ENCODE peak calls at places on chromosomes 1 and 21, in eight cellular contexts. Q is K562, W is prostate gland, N is tibial nerve, U is HCT116, S is lower leg skin, V is uterus, C is NB4. L is an unnamed sample.

GRCh38 chr1:31834501-31834900 is 18.7 kb upstream of the SPOCD1 start:
- DNase-seq in W (no peak), V (no peak), S (no peak), C (no peak), U (no peak), N (no peak), Q (peak), L (no peak)

GRCh38 chr1:221137668-221138067 is 258.4 kb downstream of the HLX start:
- DNase-seq in W (no peak), N (no peak), U (no peak), C (no peak), S (no peak), V (no peak), Q (no peak), L (no peak)

GRCh38 chr1:117669572-117669971 is 63.7 kb downstream of the TENT5C start:
- DNase-seq in W (no peak), S (no peak), N (no peak), V (no peak), U (no peak), C (no peak), Q (no peak), L (no peak)

GRCh38 chr1:40711465-40712404 is 20.2 kb downstream of the NFYC start:
- DNase-seq in Q (peak), S (peak), V (no peak), C (no peak), W (peak), U (no peak), N (no peak), L (peak)

GRCh38 chr1:4227986-4228385 is 327.9 kb upstream of the C1orf174 start:
- DNase-seq in U (peak), C (no peak), N (no peak), S (no peak), W (no peak), V (no peak), Q (peak), L (no peak)

GRCh38 chr1:110620250-110620615 is 14.1 kb upstream of the KCNA2 start:
- DNase-seq in S (no peak), U (no peak), N (no peak), W (no peak), C (no peak), V (no peak), Q (no peak), L (no peak)

GRCh38 chr1:28601696-28602095 is 9.6 kb downstream of the RAB42 start:
- DNase-seq in U (peak), S (no peak), Q (no peak), V (no peak), N (no peak), W (no peak), C (no peak), L (peak)

GRCh38 chr1:47848985-47849610 is 148.1 kb downstream of the TRABD2B start:
- DNase-seq in N (no peak), C (no peak), U (no peak), V (no peak), S (no peak), W (no peak), Q (no peak), L (no peak)

GRCh38 chr21:32770514-32771133 is 931 bp downstream of the PAXBP1 start:
- DNase-seq in W (peak), S (no peak), N (no peak), Q (no peak), C (no peak), U (no peak), V (no peak), L (no peak)

GRCh38 chr1:157523774-157524501 is 28.4 kb downstream of the FCRL5 start:
- DNase-seq in V (no peak), S (no peak), Q (no peak), N (no peak), C (no peak), U (no peak), W (no peak), L (no peak)

GRCh38 chr1:21232044-21232443 is 55.3 kb upstream of the EIF4G3 start:
- DNase-seq in W (peak), U (peak), V (peak), Q (peak), C (peak), N (no peak), S (peak), L (no peak)

GRCh38 chr1:27341525-27342252 is at the start of gene SYTL1:
- DNase-seq in C (peak), S (no peak), V (no peak), N (no peak), Q (peak), U (peak), W (peak), L (no peak)

GRCh38 chr1:48576565-48576964 is 104.6 kb upstream of the SPATA6 start:
- DNase-seq in N (no peak), S (no peak), C (no peak), V (no peak), Q (no peak), W (no peak), U (no peak), L (no peak)

GRCh38 chr1:172874950-172875349 is 175.8 kb downstream of the TNFSF18 start:
- DNase-seq in U (no peak), Q (no peak), C (no peak), W (no peak), N (no peak), S (no peak), V (no peak), L (no peak)

GRCh38 chr1:107698161-107698560 is 266.8 kb downstream of the VAV3 start:
- DNase-seq in N (no peak), W (no peak), Q (no peak), C (no peak), S (no peak), V (no peak), U (no peak), L (no peak)

GRCh38 chr1:235513495-235514366 is 9.5 kb upstream of the B3GALNT2 start:
- DNase-seq in N (no peak), U (peak), W (peak), S (peak), Q (peak), V (peak), C (peak), L (peak)

GRCh38 chr1:181128592-181129497 is 40.3 kb downstream of the IER5 start:
- DNase-seq in W (no peak), U (no peak), C (peak), S (no peak), N (no peak), V (no peak), Q (peak), L (no peak)

GRCh38 chr1:30684259-30684658 is 39.1 kb downstream of the MATN1 start:
- DNase-seq in N (no peak), S (no peak), U (no peak), V (peak), C (no peak), Q (no peak), W (no peak), L (no peak)

GRCh38 chr1:193013005-193013404 is 46.2 kb downstream of the UCHL5 start:
- DNase-seq in U (no peak), C (peak), Q (no peak), N (no peak), V (no peak), S (no peak), W (no peak), L (no peak)

GRCh38 chr1:208682664-208683013 is 438.5 kb upstream of the PLXNA2 start:
- DNase-seq in U (no peak), V (no peak), W (no peak), Q (no peak), S (no peak), N (no peak), C (no peak), L (no peak)

GRCh38 chr1:53378061-53378460 is 50.2 kb upstream of the LRP8 start:
- DNase-seq in C (no peak), N (no peak), U (no peak), V (peak), S (no peak), W (no peak), Q (no peak), L (no peak)

GRCh38 chr1:8478566-8478965 is 160.7 kb downstream of the SLC45A1 start:
- DNase-seq in U (no peak), V (no peak), C (no peak), S (no peak), Q (no peak), W (no peak), N (no peak), L (no peak)

GRCh38 chr1:68197891-68198290 is 34.4 kb downstream of the WLS start:
- DNase-seq in C (no peak), U (peak), V (no peak), S (no peak), Q (no peak), W (peak), N (no peak), L (no peak)

GRCh38 chr1:81323862-81324261 is 476.9 kb upstream of the ADGRL2 start:
- DNase-seq in Q (no peak), C (no peak), W (no peak), V (no peak), U (no peak), N (no peak), S (no peak), L (no peak)

GRCh38 chr1:20359451-20360330 is 69.0 kb downstream of the VWA5B1 start:
- DNase-seq in V (no peak), W (no peak), N (no peak), C (no peak), S (no peak), Q (no peak), U (peak), L (no peak)

GRCh38 chr1:111911036-111911435 is 78.4 kb downstream of the KCND3 start:
- DNase-seq in U (no peak), W (no peak), Q (no peak), N (no peak), C (no peak), V (no peak), S (no peak), L (no peak)

GRCh38 chr21:37712204-37712934 is 203.9 kb downstream of the KCNJ6 start:
- DNase-seq in C (peak), V (no peak), U (peak), Q (peak), W (peak), N (peak), S (peak), L (peak)

GRCh38 chr1:58397187-58397820 is 149.2 kb downstream of the OMA1 start:
- DNase-seq in Q (no peak), N (no peak), W (no peak), V (no peak), U (no peak), C (no peak), S (no peak), L (no peak)

GRCh38 chr1:68442006-68442405 is 7.7 kb downstream of the RPE65 start:
- DNase-seq in N (no peak), S (no peak), Q (no peak), C (no peak), W (no peak), V (no peak), U (no peak), L (no peak)

GRCh38 chr1:46735708-46736324 is 16.9 kb upstream of the EFCAB14 start:
- DNase-seq in U (peak), S (no peak), C (peak), V (no peak), Q (peak), W (no peak), N (no peak), L (peak)

GRCh38 chr1:229572286-229572685 is 13.8 kb upstream of the ABCB10 start:
- DNase-seq in V (no peak), Q (no peak), S (no peak), C (peak), U (no peak), N (no peak), W (no peak), L (no peak)

GRCh38 chr1:221774054-221774842 is 32.4 kb upstream of the DUSP10 start:
- DNase-seq in V (no peak), Q (no peak), U (no peak), C (no peak), N (no peak), S (no peak), W (peak), L (no peak)

GRCh38 chr1:237041795-237042466 is at the start of gene RYR2:
- DNase-seq in Q (no peak), S (no peak), W (no peak), U (no peak), V (no peak), C (no peak), N (no peak), L (peak)

GRCh38 chr1:223832637-223832943 is 13.2 kb downstream of the TP53BP2 start:
- DNase-seq in W (no peak), S (no peak), N (no peak), V (no peak), C (peak), Q (no peak), U (no peak), L (peak)

GRCh38 chr1:176206006-176206960 is 803 bp downstream of the COP1 start:
- DNase-seq in N (no peak), V (no peak), U (no peak), S (no peak), W (peak), Q (no peak), C (peak), L (peak)

GRCh38 chr1:5716126-5716525 is 276.1 kb downstream of the NPHP4 start:
- DNase-seq in Q (no peak), S (no peak), U (no peak), N (no peak), C (no peak), W (no peak), V (no peak), L (no peak)

GRCh38 chr21:45443595-45444181 is 38.7 kb downstream of the COL18A1 start:
- DNase-seq in C (peak), V (no peak), W (no peak), Q (no peak), S (no peak), U (no peak), N (no peak), L (no peak)

GRCh38 chr1:199931666-199932377 is 95.7 kb upstream of the NR5A2 start:
- DNase-seq in Q (peak), W (no peak), C (peak), U (no peak), V (no peak), S (no peak), N (no peak), L (peak)

GRCh38 chr21:42704861-42705260 is 51.4 kb downstream of the PDE9A start:
- DNase-seq in U (no peak), C (no peak), S (no peak), W (no peak), N (no peak), V (no peak), Q (no peak), L (no peak)

GRCh38 chr21:42702720-42703119 is 49.3 kb downstream of the PDE9A start:
- DNase-seq in S (no peak), N (no peak), Q (no peak), C (no peak), W (no peak), V (no peak), U (no peak), L (no peak)

GRCh38 chr21:42705346-42705745 is 51.9 kb downstream of the PDE9A start:
- DNase-seq in S (no peak), W (no peak), N (no peak), U (no peak), V (no peak), C (no peak), Q (no peak), L (no peak)

GRCh38 chr21:42703173-42703908 is 49.9 kb downstream of the PDE9A start:
- DNase-seq in W (no peak), N (no peak), V (no peak), Q (no peak), U (no peak), C (no peak), S (no peak), L (no peak)

DNA sequence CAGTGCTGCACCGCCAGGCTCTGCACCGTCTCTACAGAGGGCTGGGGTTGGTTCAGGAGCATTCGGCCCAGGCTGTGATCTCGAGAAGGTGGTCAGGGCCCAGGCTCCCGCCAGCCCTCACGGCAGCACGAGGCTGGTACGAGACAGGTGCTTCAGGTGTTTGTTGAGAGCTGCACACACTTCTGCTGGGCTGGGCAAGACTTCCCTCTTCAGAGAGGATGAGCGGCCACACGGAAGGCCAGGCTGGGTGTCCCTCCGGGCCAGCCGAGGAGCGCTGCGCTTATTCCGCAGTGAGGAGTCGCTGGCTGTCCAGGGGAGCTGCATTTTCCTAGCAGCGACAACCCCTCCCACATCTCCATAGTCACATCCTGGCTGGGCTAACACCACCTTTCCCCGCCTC is 50.5 kb downstream of the PDE9A start:
- DNase-seq in W (no peak), N (no peak), C (no peak), U (no peak), Q (no peak), V (no peak), S (no peak), L (no peak)
- TF ChIP-seq POLR2A in W (no peak), N (no peak), C (no peak), U (no peak), Q (no peak), V (no peak), S (no peak), L (no peak)

DNA sequence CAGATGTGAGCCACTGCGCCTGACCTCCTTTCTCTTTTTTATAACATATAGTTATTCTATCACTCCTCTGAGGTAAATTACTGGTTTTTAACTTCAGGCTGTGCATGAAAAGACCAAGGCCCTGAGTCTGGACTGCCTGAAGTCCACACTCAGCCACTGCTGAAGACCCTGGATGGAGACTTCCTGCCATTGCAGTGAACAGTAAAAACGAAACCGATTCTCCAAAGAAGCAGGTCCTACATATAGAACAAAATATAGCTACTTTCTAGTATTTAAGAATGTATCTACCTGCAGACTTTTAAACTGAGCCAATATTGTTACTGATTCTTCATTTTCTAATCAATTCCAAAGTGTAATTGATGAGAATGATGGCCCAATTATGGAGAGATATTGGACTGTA is 232.8 kb downstream of the CHRM3 start:
- DNase-seq in W (no peak), Q (no peak), S (no peak), N (no peak), U (no peak), C (no peak), V (no peak), L (no peak)
- TF ChIP-seq POLR2A in W (no peak), Q (no peak), S (no peak), N (no peak), U (no peak), C (no peak), V (no peak), L (no peak)

GRCh38 chr1:44802306-44803061 is 2.3 kb downstream of the PLK3 start:
- DNase-seq in C (no peak), U (no peak), W (no peak), V (no peak), N (no peak), Q (peak), S (no peak), L (no peak)
- TF ChIP-seq POLR2A in C (no peak), U (no peak), W (no peak), V (no peak), N (no peak), Q (no peak), S (no peak), L (peak)

GRCh38 chr1:11273595-11274234 is 717 bp downstream of the UBIAD1 start:
- DNase-seq in U (no peak), C (peak), S (no peak), W (no peak), Q (peak), N (no peak), V (no peak), L (peak)

GRCh38 chr1:11272544-11272841 is 505 bp upstream of the UBIAD1 start:
- DNase-seq in S (no peak), V (no peak), N (no peak), Q (no peak), W (no peak), C (no peak), U (no peak), L (no peak)

DNA sequence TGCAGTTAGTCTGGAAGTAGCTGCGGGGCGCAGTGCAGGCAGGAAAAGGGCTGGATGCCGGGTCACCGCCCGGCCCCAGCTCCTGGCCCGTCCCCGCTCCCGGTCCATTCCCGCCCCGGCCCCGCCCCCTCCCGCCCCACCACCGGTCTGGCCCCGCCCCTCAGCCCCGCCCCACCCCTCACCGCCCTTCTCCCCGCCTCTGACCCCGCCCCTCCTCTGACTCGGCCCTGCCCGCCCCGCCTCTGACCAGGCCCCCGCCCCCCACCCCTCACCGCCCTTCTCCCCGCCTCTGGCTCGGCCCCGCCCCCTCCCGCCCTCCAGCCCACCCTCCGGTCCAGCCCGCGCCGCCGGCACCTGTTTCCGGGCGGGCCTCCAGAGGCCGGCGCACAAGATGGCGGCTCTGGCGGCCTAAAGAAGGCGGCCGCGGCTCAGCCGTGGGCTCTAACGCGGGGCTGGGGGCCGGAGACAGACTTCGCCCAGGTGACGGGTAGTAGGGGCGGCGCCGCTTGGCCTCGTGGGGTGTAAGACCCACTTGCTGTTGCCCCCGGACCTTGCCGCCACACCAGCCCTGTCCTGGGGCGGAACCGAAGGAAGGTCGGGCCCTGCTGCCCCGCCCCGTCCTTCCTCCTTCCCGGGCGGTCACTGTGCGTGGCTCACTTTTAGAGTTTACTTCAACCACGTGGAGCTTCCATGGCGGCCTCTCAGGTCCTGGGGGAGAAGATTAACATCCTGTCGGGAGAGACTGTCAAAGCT is at the start of gene UBIAD1:
- DNase-seq in V (peak), U (peak), C (peak), S (peak), W (peak), Q (peak), N (peak), L (peak)
- TF ChIP-seq POLR2A in V (no peak), U (no peak), C (peak), S (no peak), W (peak), Q (peak), N (peak), L (peak)

DNA sequence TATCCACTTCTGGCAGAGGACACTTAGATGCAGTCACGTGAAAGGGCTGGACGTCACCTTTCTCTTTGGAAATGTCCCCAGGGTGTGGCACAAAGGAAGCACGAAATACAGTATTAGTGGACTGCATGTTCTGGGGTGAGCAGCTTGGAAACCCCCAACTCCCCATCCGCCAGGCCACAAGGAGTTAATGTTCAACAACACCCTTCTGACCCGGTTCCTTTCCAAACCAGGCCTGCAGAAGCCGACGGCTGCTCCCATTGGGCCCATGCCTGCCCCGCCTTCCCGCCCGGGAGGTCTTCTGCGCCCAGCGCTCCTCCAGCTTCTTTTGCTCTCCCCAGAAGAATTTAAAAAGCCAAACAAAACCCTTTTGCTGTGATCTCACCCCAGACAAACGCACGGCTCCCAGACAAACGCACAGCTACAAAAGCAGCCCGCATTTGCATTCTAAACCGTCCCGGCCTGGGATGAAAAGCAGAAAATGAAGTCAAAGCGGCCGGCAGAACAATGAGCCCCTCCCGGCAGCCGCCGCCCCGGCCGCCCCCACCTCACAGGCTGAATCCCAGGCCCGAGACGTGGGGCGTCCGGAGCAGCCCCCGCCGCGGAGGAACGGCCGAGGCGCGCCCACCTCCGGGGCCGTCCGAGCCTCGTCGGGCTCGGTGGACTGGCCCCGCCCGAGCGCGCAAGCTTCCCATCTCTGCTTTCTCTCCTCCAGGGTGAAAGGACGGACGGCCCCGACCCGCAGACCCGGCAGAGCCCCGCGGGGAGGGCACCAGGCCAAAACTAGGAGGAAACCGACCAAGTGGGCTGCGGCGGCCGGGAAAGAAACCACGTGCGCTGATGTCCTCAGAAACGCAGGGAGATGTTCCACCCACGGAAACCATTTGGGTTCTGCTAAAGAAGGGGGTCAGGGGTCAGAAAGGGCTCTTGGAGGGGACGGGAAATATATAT is 101.9 kb downstream of the PLPP3 start:
- DNase-seq in W (no peak), C (no peak), Q (no peak), U (no peak), S (no peak), N (peak), V (peak), L (no peak)
- TF ChIP-seq POLR2A in W (no peak), C (no peak), Q (no peak), U (no peak), S (no peak), N (no peak), V (peak), L (no peak)